ENCODE peak calls at places on chromosomes 11 and 22, in five cellular contexts. W is COR-L47, Z is SK-N-DZ, U is heart right ventricle, K is NCI-H82. T is an unnamed sample.

GRCh38 chr11:84501750-84502149 is 1125.4 kb downstream of the DLG2 start:
- DNase-seq in W (no peak), Z (no peak), U (no peak), K (no peak), T (no peak)

GRCh38 chr22:31215018-31215535 is 3.0 kb downstream of the LIMK2 start:
- DNase-seq in W (no peak), Z (no peak), U (no peak), K (no peak), T (no peak)

GRCh38 chr11:16981651-16982194 is 32.5 kb downstream of the PLEKHA7 start:
- DNase-seq in W (no peak), Z (no peak), U (no peak), K (no peak), T (no peak)

GRCh38 chr11:87038235-87038960 is 664 bp downstream of the TMEM135 start:
- DNase-seq in W (no peak), Z (peak), U (no peak), K (peak), T (no peak)

GRCh38 chr11:118938491-118939411 is 13.0 kb upstream of the BCL9L start:
- DNase-seq in W (no peak), Z (no peak), U (no peak), K (no peak), T (no peak)

GRCh38 chr22:21101877-21102638 is 56.3 kb downstream of the LRRC74B start:
- DNase-seq in W (no peak), Z (no peak), U (no peak), K (no peak), T (no peak)

GRCh38 chr11:87176044-87176443 is 138.3 kb downstream of the TMEM135 start:
- DNase-seq in W (no peak), Z (no peak), U (no peak), K (no peak), T (no peak)

GRCh38 chr11:40295466-40295865 is 1164.0 kb downstream of the LRRC4C start:
- DNase-seq in W (no peak), Z (no peak), U (no peak), K (no peak), T (no peak)

GRCh38 chr11:21567628-21568290 is 625.1 kb upstream of the ANO5 start:
- DNase-seq in W (no peak), Z (peak), U (no peak), K (no peak), T (no peak)

GRCh38 chr22:24104307-24105017 is 76.8 kb upstream of the SUSD2 start:
- DNase-seq in W (no peak), Z (no peak), U (no peak), K (no peak), T (peak)

GRCh38 chr22:30968015-30968923 is at the start of gene MORC2:
- DNase-seq in W (peak), Z (no peak), U (no peak), K (peak), T (peak)

GRCh38 chr11:45930031-45930794 is 7.8 kb downstream of the LARGE2 start:
- DNase-seq in W (peak), Z (no peak), U (peak), K (no peak), T (peak)

GRCh38 chr11:47189100-47189834 is 3.0 kb upstream of the PACSIN3 start:
- DNase-seq in W (no peak), Z (no peak), U (no peak), K (no peak), T (no peak)

GRCh38 chr11:64694821-64695365 is 28.1 kb downstream of the NRXN2 start:
- DNase-seq in W (peak), Z (peak), U (no peak), K (peak), T (no peak)

GRCh38 chr22:49935561-49935960 is 17.1 kb downstream of the CRELD2 start:
- DNase-seq in W (no peak), Z (no peak), U (no peak), K (peak), T (no peak)

GRCh38 chr11:6378695-6378989 is 11.6 kb upstream of the SMPD1 start:
- DNase-seq in W (no peak), Z (no peak), U (no peak), K (no peak), T (no peak)

GRCh38 chr11:7892059-7892699 is 38.9 kb downstream of the OR10A6 start:
- DNase-seq in W (no peak), Z (no peak), U (no peak), K (no peak), T (no peak)

GRCh38 chr22:30324008-30324730 is 2.6 kb downstream of the TBC1D10A start:
- DNase-seq in W (no peak), Z (no peak), U (no peak), K (no peak), T (no peak)

GRCh38 chr11:61369372-61370348 is 7.5 kb downstream of the TMEM138 start:
- DNase-seq in W (no peak), Z (no peak), U (peak), K (no peak), T (peak)

GRCh38 chr11:35141538-35141937 is 2.6 kb downstream of the CD44 start:
- DNase-seq in W (no peak), Z (no peak), U (peak), K (no peak), T (peak)

GRCh38 chr11:35334385-35335090 is 84.8 kb downstream of the SLC1A2 start:
- DNase-seq in W (no peak), Z (no peak), U (no peak), K (no peak), T (no peak)

GRCh38 chr22:49962012-49962750 is 1.6 kb downstream of the PIM3 start:
- DNase-seq in W (peak), Z (peak), U (peak), K (peak), T (peak)

GRCh38 chr22:21981874-21982273 is 713 bp downstream of the TOP3B start:
- DNase-seq in W (no peak), Z (no peak), U (no peak), K (no peak), T (no peak)

GRCh38 chr22:38203855-38204497 is 2.2 kb downstream of the MAFF start:
- DNase-seq in W (no peak), Z (no peak), U (no peak), K (no peak), T (no peak)

GRCh38 chr11:78039919-78040671 is 17.0 kb upstream of the KCTD14 start:
- DNase-seq in W (peak), Z (no peak), U (peak), K (peak), T (peak)

GRCh38 chr22:37018815-37019308 is 385 bp downstream of the TST start:
- DNase-seq in W (no peak), Z (peak), U (peak), K (peak), T (peak)

GRCh38 chr11:12122083-12122482 is 11.7 kb downstream of the MICAL2 start:
- DNase-seq in W (peak), Z (peak), U (no peak), K (peak), T (no peak)

T was measured in left ventricle myocardium superior.